ENCODE peak calls at places on chromosomes 7 and 10, in four cellular contexts. E, W, B and L are unnamed samples. For H3K4me1, the result is how much of the 10 kb centered on the place peaks cover.

GRCh38 chr10:47364911-47365310 is 16.7 kb downstream of the RBP3 start:
- DNase-seq in E (no peak), W (no peak), B (no peak), L (no peak)

GRCh38 chr7:128796325-128796724 is 4.6 kb downstream of the CCDC136 start:
- DNase-seq in E (peak), B (peak), W (no peak), L (no peak)

GRCh38 chr7:64997927-64998391 is 7.1 kb upstream of the ZNF117 start:
- DNase-seq in E (peak), W (peak), B (peak), L (no peak)

GRCh38 chr7:157729566-157729965 is 392.8 kb downstream of the DNAJB6 start:
- DNase-seq in E (no peak), B (no peak), W (no peak), L (no peak)

GRCh38 chr7:22559829-22560489 is 60.0 kb upstream of the STEAP1B start:
- DNase-seq in W (peak), B (peak), E (peak), L (no peak)

GRCh38 chr10:128178319-128178937 is 52.2 kb upstream of the MKI67 start:
- DNase-seq in B (no peak), W (no peak), E (peak), L (no peak)

GRCh38 chr7:91013078-91013477 is 251.2 kb upstream of the FZD1 start:
- DNase-seq in B (no peak), E (no peak), W (no peak), L (no peak)

GRCh38 chr7:83072576-83073517 is 89.8 kb downstream of the PCLO start:
- DNase-seq in B (no peak), E (peak), W (no peak), L (no peak)

GRCh38 chr7:45217358-45217757 is 59.8 kb downstream of the RAMP3 start:
- DNase-seq in W (no peak), E (no peak), B (no peak), L (no peak)

GRCh38 chr7:50678586-50678985 is 104.1 kb downstream of the GRB10 start:
- DNase-seq in W (no peak), B (no peak), E (no peak), L (no peak)
- H3K4me1 ChIP-seq in W (half or more), B (under half), E (under half), L (under half)

DNA sequence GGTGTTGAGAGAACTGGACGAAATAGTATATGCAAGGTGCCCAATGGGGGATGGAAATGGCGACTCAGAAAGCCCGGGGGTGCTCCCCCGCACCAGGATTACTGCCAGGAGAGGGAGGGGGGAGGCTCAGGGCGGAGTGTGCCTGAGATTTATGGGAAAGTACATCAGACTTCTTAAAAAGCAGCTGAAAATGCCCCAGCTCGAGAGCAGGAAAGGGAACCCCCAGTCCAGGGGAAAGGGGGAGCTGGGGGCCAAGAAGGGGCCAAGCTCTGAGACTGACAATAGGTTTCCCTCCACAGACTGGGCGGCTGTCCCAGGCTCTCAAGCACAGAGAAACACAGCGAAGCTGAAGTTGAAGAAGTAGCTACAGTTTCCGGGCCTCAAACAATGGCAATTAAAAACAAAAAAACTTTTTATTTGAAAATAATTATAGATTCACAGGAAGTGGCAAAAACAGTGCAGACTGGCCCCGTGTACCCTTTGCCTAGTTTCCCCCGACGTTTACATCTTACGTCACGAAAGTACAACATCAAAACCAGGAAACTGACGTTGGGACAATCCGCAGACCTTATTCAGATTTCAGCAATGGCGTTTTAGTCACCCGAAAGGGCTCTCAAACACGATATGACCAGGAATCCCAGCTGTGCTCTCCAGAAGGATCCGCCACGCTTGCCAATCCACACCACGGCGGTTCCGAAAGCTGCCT is 83.9 kb upstream of the FGFR2 start:
- DNase-seq in W (no peak), E (no peak), B (no peak), L (no peak)
- H3K4me1 ChIP-seq in W (under half), E (under half), B (under half), L (under half)

GRCh38 chr7:79292834-79293233 is 160.6 kb downstream of the MAGI2 start:
- DNase-seq in B (no peak), E (no peak), W (no peak), L (no peak)

GRCh38 chr7:79293655-79294142 is 159.8 kb downstream of the MAGI2 start:
- DNase-seq in W (peak), E (no peak), B (peak), L (no peak)

GRCh38 chr7:79290841-79291497 is 162.5 kb downstream of the MAGI2 start:
- DNase-seq in B (peak), E (peak), W (no peak), L (no peak)

GRCh38 chr7:79290398-79290797 is 163.1 kb downstream of the MAGI2 start:
- DNase-seq in B (no peak), E (no peak), W (no peak), L (no peak)

DNA sequence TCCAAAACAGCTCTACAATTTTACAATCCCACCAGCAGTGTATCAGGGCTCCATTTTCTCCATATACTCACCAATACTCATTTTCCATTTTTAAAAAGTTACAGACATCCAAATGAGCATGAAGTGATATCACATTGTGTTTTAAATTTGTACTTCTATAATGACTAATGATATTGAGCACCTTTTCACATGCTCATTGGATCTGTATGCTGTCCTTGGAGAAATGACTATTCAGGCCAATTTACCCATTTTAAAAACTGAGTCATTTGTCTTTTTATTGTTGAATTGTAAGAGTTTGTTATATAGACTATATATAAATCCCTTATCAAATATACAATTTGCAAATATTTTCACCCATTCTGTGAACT is 162.0 kb downstream of the MAGI2 start:
- DNase-seq in E (no peak), B (no peak), W (no peak), L (no peak)
- H3K4me1 ChIP-seq in E (half or more), B (under half), W (under half), L (under half)

GRCh38 chr10:84356951-84357350 is 28.6 kb downstream of the CCSER2 start:
- DNase-seq in W (no peak), E (no peak), B (no peak), L (no peak)

GRCh38 chr10:84363434-84363833 is 35.0 kb downstream of the CCSER2 start:
- DNase-seq in B (no peak), E (no peak), W (no peak), L (no peak)

GRCh38 chr10:84358743-84359142 is 30.4 kb downstream of the CCSER2 start:
- DNase-seq in B (no peak), E (no peak), W (no peak), L (no peak)

GRCh38 chr10:84365339-84365881 is 37.0 kb downstream of the CCSER2 start:
- DNase-seq in E (no peak), W (no peak), B (no peak), L (no peak)

DNA sequence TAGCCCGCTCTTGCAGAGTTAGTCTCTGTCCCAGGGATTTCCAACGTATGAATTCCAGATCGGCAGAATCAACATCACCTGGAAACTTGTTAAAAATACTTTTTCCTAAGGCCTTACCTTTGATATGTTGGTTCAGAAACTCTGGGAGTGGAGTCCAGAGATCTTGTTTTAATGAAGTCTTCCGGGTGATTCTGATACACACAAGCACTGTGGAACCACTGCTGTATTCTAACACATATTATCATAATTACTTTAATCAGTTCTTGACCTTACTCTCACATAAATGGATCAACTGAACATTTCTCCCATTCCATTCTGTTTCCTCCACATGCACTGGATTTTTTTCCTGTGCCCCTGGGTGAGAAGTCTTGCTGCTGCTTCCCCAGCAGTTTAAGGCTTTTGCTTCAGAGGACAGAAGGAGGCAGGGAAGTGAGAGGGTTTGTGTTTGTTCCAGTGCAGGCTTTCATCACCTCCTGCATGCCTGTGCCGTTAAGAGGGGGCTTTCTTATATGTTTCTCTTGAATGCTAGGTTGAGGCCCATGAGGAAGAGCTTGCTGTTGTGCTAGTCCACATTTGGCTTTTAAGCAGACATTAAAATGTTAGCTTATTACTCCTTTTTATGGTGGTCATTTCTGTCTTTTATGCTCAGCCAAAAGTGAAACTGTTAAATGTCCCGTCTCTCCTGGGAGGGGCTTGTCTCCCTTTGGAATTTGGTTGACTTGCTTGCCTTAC is 32.4 kb downstream of the CCSER2 start:
- DNase-seq in B (peak), E (peak), W (no peak), L (no peak)
- H3K4me1 ChIP-seq in B (under half), E (under half), W (under half), L (half or more)

GRCh38 chr10:110480387-110480786 is 17.3 kb upstream of the DUSP5 start:
- DNase-seq in B (no peak), E (no peak), W (no peak), L (no peak)

GRCh38 chr10:110486680-110487410 is 10.9 kb upstream of the DUSP5 start:
- DNase-seq in W (no peak), B (no peak), E (no peak), L (no peak)

GRCh38 chr10:110481948-110482347 is 15.8 kb upstream of the DUSP5 start:
- DNase-seq in B (no peak), W (no peak), E (peak), L (no peak)

GRCh38 chr10:110485541-110485940 is 12.2 kb upstream of the DUSP5 start:
- DNase-seq in B (no peak), E (no peak), W (no peak), L (no peak)

GRCh38 chr10:110483633-110484032 is 14.1 kb upstream of the DUSP5 start:
- DNase-seq in E (no peak), W (no peak), B (no peak), L (no peak)
- H3K4me1 ChIP-seq in E (under half), W (under half), B (under half), L (under half)

DNA sequence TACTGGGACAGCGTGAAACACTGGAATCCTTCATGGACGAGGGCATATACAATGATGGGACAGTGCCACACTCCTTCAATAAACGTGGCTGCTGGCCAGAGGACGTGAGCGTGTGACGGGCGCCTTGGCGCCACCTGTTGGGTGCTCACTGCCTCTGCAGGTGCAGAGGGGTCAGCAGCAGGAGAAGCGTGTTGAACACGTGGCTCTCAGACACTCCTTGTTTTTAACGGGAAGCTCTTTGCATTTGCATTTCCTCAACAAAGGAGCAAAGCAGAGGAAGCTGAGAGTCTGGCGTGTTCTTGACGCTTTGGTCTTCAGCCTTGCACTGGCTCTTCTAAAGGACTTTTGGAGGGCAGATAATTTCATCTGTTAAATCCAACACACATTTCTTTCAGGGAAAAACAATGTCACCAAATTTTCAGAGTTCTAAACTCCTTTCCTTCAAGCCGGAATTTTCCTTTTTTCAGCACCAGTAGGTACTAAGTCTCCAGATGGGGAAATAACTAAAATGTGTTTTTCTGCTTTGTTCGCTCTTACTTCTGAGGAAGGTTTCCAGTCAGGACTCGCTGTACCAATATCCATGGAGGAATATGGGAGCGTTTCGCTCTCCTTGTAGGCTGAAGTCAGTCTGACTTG is 2.9 kb upstream of the GET4 start:
- DNase-seq in E (peak), B (peak), W (peak), L (no peak)
- H3K4me1 ChIP-seq in E (under half), B (under half), W (under half), L (under half)